ENCODE peak calls at places on chromosomes 4 and X, in ten cellular contexts. V is adrenal gland; P is left ventricle myocardium inferior; U is effector memory CD4-positive, alpha-beta T cell; R is GM23338; O is GM23248; I is cardiac muscle cell; F is Peyer's patch; J is body of pancreas; B is right atrium auricular region. D is an unnamed sample.
A peak's percentile ranks its signal among the peaks of the same experiment; 100 is the strongest.

GRCh38 chrX:118603981-118604380 is 108.4 kb downstream of the DOCK11 start:
- DNase-seq in P (no peak), B (peak; percentile 64), I (peak; percentile 76), O (peak; percentile 70), U (peak; percentile 12), R (peak; percentile 69), J (peak; percentile 32), V (peak; percentile 59), F (no peak), D (no peak)

GRCh38 chr4:147620315-147620714 is 3.1 kb downstream of the TMEM184C start:
- DNase-seq in O (no peak), F (no peak), R (no peak), V (no peak), U (no peak), P (no peak), J (no peak), B (no peak), I (no peak), D (no peak)

GRCh38 chr4:26751838-26752237 is 108.8 kb upstream of the STIM2 start:
- DNase-seq in R (no peak), I (no peak), V (no peak), O (no peak), P (no peak), U (no peak), F (no peak), J (no peak), B (no peak), D (no peak)

GRCh38 chr4:128275351-128275750 is 12.3 kb downstream of the PGRMC2 start:
- DNase-seq in V (no peak), O (peak; percentile 58), P (no peak), J (no peak), I (no peak), U (no peak), F (no peak), B (no peak), R (no peak), D (no peak)

GRCh38 chr4:38696697-38697096 is 32.7 kb downstream of the KLF3 start:
- DNase-seq in R (no peak), V (no peak), I (peak; percentile 55), O (peak; percentile 34), P (no peak), U (no peak), J (no peak), F (no peak), B (no peak), D (no peak)

GRCh38 chr4:147057631-147057980 is 111.9 kb upstream of the TTC29 start:
- DNase-seq in F (no peak), I (peak; percentile 62), J (no peak), R (peak; percentile 17), P (no peak), B (no peak), V (no peak), O (peak; percentile 53), U (no peak), D (no peak)

GRCh38 chrX:67555578-67556203 is 11.9 kb downstream of the AR start:
- DNase-seq in I (peak; percentile 64), F (no peak), O (peak; percentile 60), R (peak; percentile 60), P (no peak), V (peak; percentile 61), B (no peak), U (no peak), J (peak; percentile 12), D (no peak)

GRCh38 chrX:12978205-12979010 is 3.5 kb downstream of the TMSB4X start:
- DNase-seq in F (peak; percentile 80), P (peak; percentile 41), B (peak; percentile 69), I (peak; percentile 88), R (peak; percentile 48), O (peak; percentile 69), V (peak; percentile 55), J (peak; percentile 53), U (peak; percentile 62), D (peak; percentile 76)

GRCh38 chrX:131677655-131678628 is 134.1 kb downstream of the OR13H1 start:
- DNase-seq in R (peak; percentile 75), B (no peak), V (peak; percentile 49), U (peak; percentile 0), F (peak; percentile 28), J (peak; percentile 34), P (no peak), I (peak; percentile 23), O (peak; percentile 41), D (peak; percentile 11)

GRCh38 chr4:185928761-185929455 is 116.9 kb upstream of the SORBS2 start:
- DNase-seq in I (no peak), P (no peak), V (no peak), F (no peak), R (no peak), U (no peak), J (no peak), O (no peak), B (no peak), D (no peak)

GRCh38 chr4:185931375-185931774 is 119.4 kb upstream of the SORBS2 start:
- DNase-seq in J (no peak), U (no peak), B (no peak), O (no peak), V (peak; percentile 75), P (no peak), F (no peak), R (no peak), I (no peak), D (no peak)

GRCh38 chr4:185932491-185932890 is 120.5 kb upstream of the SORBS2 start:
- DNase-seq in J (no peak), U (no peak), F (no peak), P (no peak), B (no peak), V (no peak), R (no peak), I (peak; percentile 67), O (no peak), D (no peak)

GRCh38 chr4:185933078-185933581 is 121.1 kb upstream of the SORBS2 start:
- DNase-seq in R (no peak), I (peak; percentile 38), U (no peak), P (no peak), B (no peak), O (peak; percentile 80), V (peak; percentile 52), F (no peak), J (no peak), D (no peak)

DNA sequence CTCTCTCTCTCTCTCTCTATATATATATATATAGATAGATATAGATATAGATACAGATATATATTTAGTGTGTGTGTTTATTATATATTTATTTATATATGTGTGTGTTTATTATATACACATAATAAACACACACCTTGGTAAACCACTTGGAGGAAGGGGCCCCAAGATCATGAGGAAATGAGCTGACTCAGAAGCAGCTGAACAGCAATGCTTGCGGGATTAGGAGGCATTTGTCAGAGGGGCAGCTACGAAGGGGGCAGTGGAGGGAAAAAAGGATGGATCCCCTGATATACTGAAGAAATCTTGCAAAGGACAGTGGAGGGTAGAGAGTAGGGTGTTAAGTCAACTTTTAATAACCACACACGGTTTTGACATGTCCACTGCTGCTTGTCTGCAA is 120.0 kb upstream of the SORBS2 start:
- DNase-seq in P (no peak), U (no peak), F (no peak), J (no peak), V (no peak), R (no peak), B (no peak), O (no peak), I (peak; percentile 9), D (no peak)
- H3K4me3 ChIP-seq in P (peak overlapping the region; percentile 24), U (no peak overlapping the region), F (no peak overlapping the region), J (no peak overlapping the region), V (peak overlapping the region; percentile 49), R (no peak overlapping the region), B (peak overlapping the region; percentile 3), O (no peak overlapping the region), I (no peak overlapping the region), D (no peak overlapping the region)

DNA sequence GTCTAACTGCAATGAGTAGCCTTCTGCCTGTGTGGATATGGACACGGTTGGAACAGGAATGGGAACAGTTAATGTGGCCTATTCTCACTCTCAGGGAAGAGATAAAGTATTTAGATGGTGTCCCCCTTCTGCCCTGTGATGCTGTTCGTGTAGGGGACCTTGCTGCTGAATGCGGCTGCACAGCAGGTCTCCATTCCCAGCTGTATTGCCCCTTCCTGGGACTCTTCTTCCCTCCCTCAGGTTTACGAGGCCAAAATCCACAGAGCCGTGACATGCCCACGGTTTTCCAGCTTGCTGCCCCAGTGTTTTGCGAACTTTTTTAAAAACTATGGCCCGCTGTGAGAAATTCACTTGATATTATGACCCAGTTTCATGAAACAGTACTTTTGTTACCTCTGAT is 50.3 kb downstream of the SNX25 start:
- DNase-seq in O (no peak), R (no peak), B (no peak), J (no peak), I (no peak), P (no peak), V (no peak), F (no peak), U (no peak), D (no peak)
- H3K4me1 ChIP-seq in O (peaks cover 32% of the 10 kb centered on the region), R (no peaks in the 10 kb centered on the region), B (no peaks in the 10 kb centered on the region), J (peaks cover 4% of the 10 kb centered on the region), I (peaks cover 13% of the 10 kb centered on the region), P (peaks cover 13% of the 10 kb centered on the region), V (no peaks in the 10 kb centered on the region), F (no peaks in the 10 kb centered on the region), U (peaks cover 16% of the 10 kb centered on the region), D (peaks cover 2% of the 10 kb centered on the region)

GRCh38 chrX:110008001-110008635 is 5.2 kb downstream of the TMEM164 start:
- DNase-seq in B (no peak), U (no peak), R (no peak), F (no peak), I (no peak), O (no peak), J (no peak), V (no peak), P (no peak), D (no peak)
- H3K36me3 ChIP-seq in B (peaks cover 3% of the 10 kb centered on the region), U (no peaks in the 10 kb centered on the region), R (no peaks in the 10 kb centered on the region), F (no peaks in the 10 kb centered on the region), I (no peaks in the 10 kb centered on the region), O (no peaks in the 10 kb centered on the region), J (no peaks in the 10 kb centered on the region), V (no peaks in the 10 kb centered on the region), P (no peaks in the 10 kb centered on the region), D (no peaks in the 10 kb centered on the region)

DNA sequence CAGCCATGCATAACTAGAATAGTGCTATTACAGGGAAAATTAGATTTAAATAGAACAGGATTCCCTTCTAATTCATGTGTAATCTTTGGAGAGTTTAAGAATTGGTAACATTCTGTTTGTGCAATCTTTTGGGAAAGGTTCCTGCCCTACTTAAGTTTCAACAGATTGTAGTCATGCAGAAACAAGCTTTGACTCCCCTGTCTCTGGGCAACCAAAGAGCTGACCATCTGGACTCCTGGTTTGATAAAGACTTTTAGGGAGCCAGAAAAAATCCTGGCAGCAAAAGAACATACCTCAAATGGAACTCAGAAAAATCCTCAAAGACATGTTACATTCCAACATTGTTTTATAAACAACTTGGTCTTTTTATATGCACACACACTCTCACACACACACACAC is 191.1 kb upstream of the NEIL3 start:
- DNase-seq in P (peak; percentile 15), J (no peak), U (no peak), I (peak; percentile 98), O (peak; percentile 95), V (no peak), B (peak; percentile 62), F (no peak), R (no peak), D (no peak)
- H3K4me3 ChIP-seq in P (no peak overlapping the region), J (no peak overlapping the region), U (no peak overlapping the region), I (no peak overlapping the region), O (peak overlapping the region; percentile 29), V (no peak overlapping the region), B (no peak overlapping the region), F (no peak overlapping the region), R (no peak overlapping the region), D (no peak overlapping the region)

D was measured in CD8-positive, alpha-beta T cell.